ENCODE peak calls at places on chromosomes 7 and 10, in ten cellular contexts. One of them, this sample, is unnamed.

GRCh38 chr10:76430330-76430729 is 998.9 kb downstream of the LRMDA start:
- DNase-seq in upper lobe of left lung: no peak
- DNase-seq in M059J: peak
- DNase-seq in SHP77: no peak
- DNase-seq in nucleus accumbens: no peak
- DNase-seq in astrocyte: peak
- DNase-seq in posterior vena cava: no peak
- DNase-seq in heart right ventricle: no peak
- DNase-seq in activated CD4-positive, alpha-beta T cell treated with anti-CD3 and anti-CD28 coated beads, Interleukin-2, amount 50 U/mL, for 1 hour: no peak
- DNase-seq in NCI-H1092: no peak
- DNase-seq in this sample: no peak

GRCh38 chr10:114856544-114857287 is 35.1 kb downstream of the FHIP2A start:
- DNase-seq in upper lobe of left lung: no peak
- DNase-seq in M059J: peak
- DNase-seq in SHP77: no peak
- DNase-seq in nucleus accumbens: no peak
- DNase-seq in astrocyte: peak
- DNase-seq in posterior vena cava: no peak
- DNase-seq in heart right ventricle: no peak
- DNase-seq in activated CD4-positive, alpha-beta T cell treated with anti-CD3 and anti-CD28 coated beads, Interleukin-2, amount 50 U/mL, for 1 hour: no peak
- DNase-seq in NCI-H1092: no peak
- DNase-seq in this sample: peak

GRCh38 chr10:74189999-74190421 is 39.0 kb downstream of the ADK start:
- DNase-seq in upper lobe of left lung: peak
- DNase-seq in M059J: peak
- DNase-seq in SHP77: no peak
- DNase-seq in nucleus accumbens: no peak
- DNase-seq in astrocyte: peak
- DNase-seq in posterior vena cava: no peak
- DNase-seq in heart right ventricle: no peak
- DNase-seq in activated CD4-positive, alpha-beta T cell treated with anti-CD3 and anti-CD28 coated beads, Interleukin-2, amount 50 U/mL, for 1 hour: no peak
- DNase-seq in NCI-H1092: no peak
- DNase-seq in this sample: peak

GRCh38 chr7:73717025-73717807 is 2.3 kb downstream of the STX1A start:
- DNase-seq in upper lobe of left lung: no peak
- DNase-seq in M059J: no peak
- DNase-seq in SHP77: no peak
- DNase-seq in nucleus accumbens: no peak
- DNase-seq in astrocyte: peak
- DNase-seq in posterior vena cava: no peak
- DNase-seq in heart right ventricle: no peak
- DNase-seq in activated CD4-positive, alpha-beta T cell treated with anti-CD3 and anti-CD28 coated beads, Interleukin-2, amount 50 U/mL, for 1 hour: no peak
- DNase-seq in NCI-H1092: no peak
- DNase-seq in this sample: no peak

GRCh38 chr7:108001759-108002725 is 919 bp downstream of the LAMB1 start:
- DNase-seq in upper lobe of left lung: no peak
- DNase-seq in M059J: peak
- DNase-seq in SHP77: no peak
- DNase-seq in nucleus accumbens: no peak
- DNase-seq in astrocyte: no peak
- DNase-seq in posterior vena cava: no peak
- DNase-seq in heart right ventricle: no peak
- DNase-seq in activated CD4-positive, alpha-beta T cell treated with anti-CD3 and anti-CD28 coated beads, Interleukin-2, amount 50 U/mL, for 1 hour: no peak
- DNase-seq in NCI-H1092: no peak
- DNase-seq in this sample: no peak

GRCh38 chr7:17907014-17907413 is 33.3 kb downstream of the SNX13 start:
- DNase-seq in upper lobe of left lung: no peak
- DNase-seq in M059J: peak
- DNase-seq in SHP77: no peak
- DNase-seq in nucleus accumbens: no peak
- DNase-seq in astrocyte: peak
- DNase-seq in posterior vena cava: no peak
- DNase-seq in heart right ventricle: no peak
- DNase-seq in activated CD4-positive, alpha-beta T cell treated with anti-CD3 and anti-CD28 coated beads, Interleukin-2, amount 50 U/mL, for 1 hour: no peak
- DNase-seq in NCI-H1092: no peak
- DNase-seq in this sample: no peak

GRCh38 chr7:116569737-116570136 is 44.9 kb downstream of the CAV1 start:
- DNase-seq in upper lobe of left lung: no peak
- DNase-seq in M059J: peak
- DNase-seq in SHP77: no peak
- DNase-seq in nucleus accumbens: no peak
- DNase-seq in astrocyte: peak
- DNase-seq in posterior vena cava: no peak
- DNase-seq in heart right ventricle: no peak
- DNase-seq in activated CD4-positive, alpha-beta T cell treated with anti-CD3 and anti-CD28 coated beads, Interleukin-2, amount 50 U/mL, for 1 hour: no peak
- DNase-seq in NCI-H1092: no peak
- DNase-seq in this sample: no peak

GRCh38 chr10:72794260-72794659 is 99.3 kb upstream of the OIT3 start:
- DNase-seq in upper lobe of left lung: no peak
- DNase-seq in M059J: peak
- DNase-seq in SHP77: no peak
- DNase-seq in nucleus accumbens: no peak
- DNase-seq in astrocyte: no peak
- DNase-seq in posterior vena cava: no peak
- DNase-seq in heart right ventricle: no peak
- DNase-seq in activated CD4-positive, alpha-beta T cell treated with anti-CD3 and anti-CD28 coated beads, Interleukin-2, amount 50 U/mL, for 1 hour: no peak
- DNase-seq in NCI-H1092: no peak
- DNase-seq in this sample: no peak

GRCh38 chr10:4254101-4254994 is 469.3 kb upstream of the KLF6 start:
- DNase-seq in upper lobe of left lung: no peak
- DNase-seq in M059J: peak
- DNase-seq in SHP77: no peak
- DNase-seq in nucleus accumbens: no peak
- DNase-seq in astrocyte: peak
- DNase-seq in posterior vena cava: no peak
- DNase-seq in heart right ventricle: no peak
- DNase-seq in activated CD4-positive, alpha-beta T cell treated with anti-CD3 and anti-CD28 coated beads, Interleukin-2, amount 50 U/mL, for 1 hour: no peak
- DNase-seq in NCI-H1092: no peak
- DNase-seq in this sample: no peak

GRCh38 chr7:91046322-91047088 is 217.7 kb upstream of the FZD1 start:
- DNase-seq in upper lobe of left lung: no peak
- DNase-seq in M059J: no peak
- DNase-seq in SHP77: no peak
- DNase-seq in nucleus accumbens: no peak
- DNase-seq in astrocyte: no peak
- DNase-seq in posterior vena cava: no peak
- DNase-seq in heart right ventricle: no peak
- DNase-seq in activated CD4-positive, alpha-beta T cell treated with anti-CD3 and anti-CD28 coated beads, Interleukin-2, amount 50 U/mL, for 1 hour: no peak
- DNase-seq in NCI-H1092: no peak
- DNase-seq in this sample: no peak

GRCh38 chr7:86600506-86601290 is 43.0 kb upstream of the GRM3 start:
- DNase-seq in upper lobe of left lung: no peak
- DNase-seq in M059J: no peak
- DNase-seq in SHP77: no peak
- DNase-seq in nucleus accumbens: peak
- DNase-seq in astrocyte: no peak
- DNase-seq in posterior vena cava: no peak
- DNase-seq in heart right ventricle: no peak
- DNase-seq in activated CD4-positive, alpha-beta T cell treated with anti-CD3 and anti-CD28 coated beads, Interleukin-2, amount 50 U/mL, for 1 hour: no peak
- DNase-seq in NCI-H1092: no peak
- DNase-seq in this sample: no peak

GRCh38 chr10:49367600-49367999 is 28.3 kb downstream of the DRGX start:
- DNase-seq in upper lobe of left lung: peak
- DNase-seq in M059J: no peak
- DNase-seq in SHP77: no peak
- DNase-seq in nucleus accumbens: no peak
- DNase-seq in astrocyte: no peak
- DNase-seq in posterior vena cava: no peak
- DNase-seq in heart right ventricle: no peak
- DNase-seq in activated CD4-positive, alpha-beta T cell treated with anti-CD3 and anti-CD28 coated beads, Interleukin-2, amount 50 U/mL, for 1 hour: no peak
- DNase-seq in NCI-H1092: no peak
- DNase-seq in this sample: no peak

GRCh38 chr10:29141761-29142160 is 147.1 kb upstream of the LYZL1 start:
- DNase-seq in upper lobe of left lung: no peak
- DNase-seq in M059J: peak
- DNase-seq in SHP77: no peak
- DNase-seq in nucleus accumbens: no peak
- DNase-seq in astrocyte: peak
- DNase-seq in posterior vena cava: no peak
- DNase-seq in heart right ventricle: no peak
- DNase-seq in activated CD4-positive, alpha-beta T cell treated with anti-CD3 and anti-CD28 coated beads, Interleukin-2, amount 50 U/mL, for 1 hour: no peak
- DNase-seq in NCI-H1092: no peak
- DNase-seq in this sample: no peak

GRCh38 chr10:78286186-78286585 is 252.5 kb downstream of the RPS24 start:
- DNase-seq in upper lobe of left lung: no peak
- DNase-seq in M059J: no peak
- DNase-seq in SHP77: no peak
- DNase-seq in nucleus accumbens: no peak
- DNase-seq in astrocyte: no peak
- DNase-seq in posterior vena cava: peak
- DNase-seq in heart right ventricle: no peak
- DNase-seq in activated CD4-positive, alpha-beta T cell treated with anti-CD3 and anti-CD28 coated beads, Interleukin-2, amount 50 U/mL, for 1 hour: no peak
- DNase-seq in NCI-H1092: no peak
- DNase-seq in this sample: no peak

GRCh38 chr10:26737730-26738129 is 40.2 kb downstream of the PDSS1 start:
- DNase-seq in upper lobe of left lung: peak
- DNase-seq in M059J: no peak
- DNase-seq in SHP77: no peak
- DNase-seq in nucleus accumbens: peak
- DNase-seq in astrocyte: peak
- DNase-seq in posterior vena cava: no peak
- DNase-seq in heart right ventricle: no peak
- DNase-seq in activated CD4-positive, alpha-beta T cell treated with anti-CD3 and anti-CD28 coated beads, Interleukin-2, amount 50 U/mL, for 1 hour: no peak
- DNase-seq in NCI-H1092: no peak
- DNase-seq in this sample: no peak

GRCh38 chr7:112649560-112649959 is 140.6 kb downstream of the TMEM168 start:
- DNase-seq in upper lobe of left lung: no peak
- DNase-seq in M059J: peak
- DNase-seq in SHP77: no peak
- DNase-seq in nucleus accumbens: no peak
- DNase-seq in astrocyte: no peak
- DNase-seq in posterior vena cava: no peak
- DNase-seq in heart right ventricle: no peak
- DNase-seq in activated CD4-positive, alpha-beta T cell treated with anti-CD3 and anti-CD28 coated beads, Interleukin-2, amount 50 U/mL, for 1 hour: no peak
- DNase-seq in NCI-H1092: no peak
- DNase-seq in this sample: no peak

GRCh38 chr10:127243490-127244272 is 47.3 kb upstream of the INSYN2A start:
- DNase-seq in upper lobe of left lung: no peak
- DNase-seq in M059J: peak
- DNase-seq in SHP77: no peak
- DNase-seq in nucleus accumbens: no peak
- DNase-seq in astrocyte: peak
- DNase-seq in posterior vena cava: no peak
- DNase-seq in heart right ventricle: no peak
- DNase-seq in activated CD4-positive, alpha-beta T cell treated with anti-CD3 and anti-CD28 coated beads, Interleukin-2, amount 50 U/mL, for 1 hour: peak
- DNase-seq in NCI-H1092: no peak
- DNase-seq in this sample: peak

GRCh38 chr7:96088579-96088978 is 233.3 kb downstream of the SLC25A13 start:
- DNase-seq in upper lobe of left lung: no peak
- DNase-seq in M059J: no peak
- DNase-seq in SHP77: peak
- DNase-seq in nucleus accumbens: no peak
- DNase-seq in astrocyte: peak
- DNase-seq in posterior vena cava: no peak
- DNase-seq in heart right ventricle: no peak
- DNase-seq in activated CD4-positive, alpha-beta T cell treated with anti-CD3 and anti-CD28 coated beads, Interleukin-2, amount 50 U/mL, for 1 hour: no peak
- DNase-seq in NCI-H1092: no peak
- DNase-seq in this sample: no peak

GRCh38 chr10:89032141-89032814 is 41.7 kb downstream of the FAS start:
- DNase-seq in upper lobe of left lung: peak
- DNase-seq in M059J: peak
- DNase-seq in SHP77: no peak
- DNase-seq in nucleus accumbens: no peak
- DNase-seq in astrocyte: peak
- DNase-seq in posterior vena cava: no peak
- DNase-seq in heart right ventricle: no peak
- DNase-seq in activated CD4-positive, alpha-beta T cell treated with anti-CD3 and anti-CD28 coated beads, Interleukin-2, amount 50 U/mL, for 1 hour: no peak
- DNase-seq in NCI-H1092: no peak
- DNase-seq in this sample: no peak

GRCh38 chr7:25456467-25457171 is 228.3 kb upstream of the NPVF start:
- DNase-seq in upper lobe of left lung: peak
- DNase-seq in M059J: peak
- DNase-seq in SHP77: no peak
- DNase-seq in nucleus accumbens: peak
- DNase-seq in astrocyte: no peak
- DNase-seq in posterior vena cava: no peak
- DNase-seq in heart right ventricle: peak
- DNase-seq in activated CD4-positive, alpha-beta T cell treated with anti-CD3 and anti-CD28 coated beads, Interleukin-2, amount 50 U/mL, for 1 hour: no peak
- DNase-seq in NCI-H1092: no peak
- DNase-seq in this sample: no peak

GRCh38 chr10:29253096-29254029 is 35.5 kb upstream of the LYZL1 start:
- DNase-seq in upper lobe of left lung: no peak
- DNase-seq in M059J: peak
- DNase-seq in SHP77: no peak
- DNase-seq in nucleus accumbens: no peak
- DNase-seq in astrocyte: no peak
- DNase-seq in posterior vena cava: no peak
- DNase-seq in heart right ventricle: no peak
- DNase-seq in activated CD4-positive, alpha-beta T cell treated with anti-CD3 and anti-CD28 coated beads, Interleukin-2, amount 50 U/mL, for 1 hour: no peak
- DNase-seq in NCI-H1092: no peak
- DNase-seq in this sample: no peak

GRCh38 chr7:18653381-18654155 is 158.0 kb downstream of the HDAC9 start:
- DNase-seq in upper lobe of left lung: no peak
- DNase-seq in M059J: no peak
- DNase-seq in SHP77: no peak
- DNase-seq in nucleus accumbens: no peak
- DNase-seq in astrocyte: peak
- DNase-seq in posterior vena cava: no peak
- DNase-seq in heart right ventricle: no peak
- DNase-seq in activated CD4-positive, alpha-beta T cell treated with anti-CD3 and anti-CD28 coated beads, Interleukin-2, amount 50 U/mL, for 1 hour: no peak
- DNase-seq in NCI-H1092: no peak
- DNase-seq in this sample: no peak

GRCh38 chr7:112869111-112869774 is 79.0 kb upstream of the TMEM168 start:
- DNase-seq in upper lobe of left lung: peak
- DNase-seq in M059J: peak
- DNase-seq in SHP77: peak
- DNase-seq in nucleus accumbens: no peak
- DNase-seq in astrocyte: no peak
- DNase-seq in posterior vena cava: no peak
- DNase-seq in heart right ventricle: no peak
- DNase-seq in activated CD4-positive, alpha-beta T cell treated with anti-CD3 and anti-CD28 coated beads, Interleukin-2, amount 50 U/mL, for 1 hour: peak
- DNase-seq in NCI-H1092: no peak
- DNase-seq in this sample: peak

GRCh38 chr7:46319841-46320240 is 398.8 kb upstream of the IGFBP3 start:
- DNase-seq in upper lobe of left lung: no peak
- DNase-seq in M059J: peak
- DNase-seq in SHP77: no peak
- DNase-seq in nucleus accumbens: no peak
- DNase-seq in astrocyte: no peak
- DNase-seq in posterior vena cava: no peak
- DNase-seq in heart right ventricle: no peak
- DNase-seq in activated CD4-positive, alpha-beta T cell treated with anti-CD3 and anti-CD28 coated beads, Interleukin-2, amount 50 U/mL, for 1 hour: no peak
- DNase-seq in NCI-H1092: no peak
- DNase-seq in this sample: no peak

GRCh38 chr7:121541457-121541856 is 145.3 kb upstream of the FAM3C start:
- DNase-seq in upper lobe of left lung: no peak
- DNase-seq in M059J: no peak
- DNase-seq in SHP77: no peak
- DNase-seq in nucleus accumbens: no peak
- DNase-seq in astrocyte: no peak
- DNase-seq in posterior vena cava: no peak
- DNase-seq in heart right ventricle: no peak
- DNase-seq in activated CD4-positive, alpha-beta T cell treated with anti-CD3 and anti-CD28 coated beads, Interleukin-2, amount 50 U/mL, for 1 hour: no peak
- DNase-seq in NCI-H1092: no peak
- DNase-seq in this sample: no peak

GRCh38 chr10:7792541-7792940 is 4.6 kb downstream of the ATP5F1C start:
- DNase-seq in upper lobe of left lung: no peak
- DNase-seq in M059J: no peak
- DNase-seq in SHP77: no peak
- DNase-seq in nucleus accumbens: no peak
- DNase-seq in astrocyte: no peak
- DNase-seq in posterior vena cava: no peak
- DNase-seq in heart right ventricle: no peak
- DNase-seq in activated CD4-positive, alpha-beta T cell treated with anti-CD3 and anti-CD28 coated beads, Interleukin-2, amount 50 U/mL, for 1 hour: no peak
- DNase-seq in NCI-H1092: no peak
- DNase-seq in this sample: no peak

GRCh38 chr7:41385996-41386395 is 316.9 kb downstream of the INHBA start:
- DNase-seq in upper lobe of left lung: no peak
- DNase-seq in M059J: peak
- DNase-seq in SHP77: no peak
- DNase-seq in nucleus accumbens: no peak
- DNase-seq in astrocyte: peak
- DNase-seq in posterior vena cava: no peak
- DNase-seq in heart right ventricle: no peak
- DNase-seq in activated CD4-positive, alpha-beta T cell treated with anti-CD3 and anti-CD28 coated beads, Interleukin-2, amount 50 U/mL, for 1 hour: no peak
- DNase-seq in NCI-H1092: no peak
- DNase-seq in this sample: no peak

GRCh38 chr10:103498936-103499638 is 5.6 kb downstream of the NEURL1 start:
- DNase-seq in upper lobe of left lung: no peak
- DNase-seq in M059J: no peak
- DNase-seq in SHP77: no peak
- DNase-seq in nucleus accumbens: no peak
- DNase-seq in astrocyte: no peak
- DNase-seq in posterior vena cava: no peak
- DNase-seq in heart right ventricle: no peak
- DNase-seq in activated CD4-positive, alpha-beta T cell treated with anti-CD3 and anti-CD28 coated beads, Interleukin-2, amount 50 U/mL, for 1 hour: no peak
- DNase-seq in NCI-H1092: no peak
- DNase-seq in this sample: no peak